ENCODE peak calls at places on chromosomes 5 and 9, in four cellular contexts. D is upper lobe of right lung, X is psoas muscle, Z is AG09309. S is an unnamed sample.

GRCh38 chr9:129343697-129344375 is 165.8 kb upstream of the IER5L start:
- DNase-seq in D (peak), X (peak), Z (no peak), S (no peak)

GRCh38 chr9:94100152-94100879 is 16.1 kb downstream of the PTPDC1 start:
- DNase-seq in D (no peak), X (no peak), Z (no peak), S (no peak)

GRCh38 chr9:9112001-9112725 is 1312.6 kb upstream of the DMAC1 start:
- DNase-seq in D (no peak), X (no peak), Z (no peak), S (no peak)

GRCh38 chr5:150514708-150515211 is 6.8 kb downstream of the NDST1 start:
- DNase-seq in D (no peak), X (peak), Z (no peak), S (no peak)

GRCh38 chr9:109349431-109349846 is 28.6 kb upstream of the EPB41L4B start:
- DNase-seq in D (no peak), X (no peak), Z (peak), S (peak)

GRCh38 chr5:39608024-39608423 is 183.2 kb upstream of the DAB2 start:
- DNase-seq in D (no peak), X (no peak), Z (no peak), S (no peak)

GRCh38 chr5:179568731-179569130 is 18.4 kb downstream of the RUFY1 start:
- DNase-seq in D (no peak), X (no peak), Z (no peak), S (no peak)

GRCh38 chr5:124825250-124825982 is 79.0 kb upstream of the ZNF608 start:
- DNase-seq in D (no peak), X (no peak), Z (no peak), S (no peak)

GRCh38 chr5:176463113-176463764 is 15.1 kb downstream of the FAF2 start:
- DNase-seq in D (no peak), X (no peak), Z (no peak), S (no peak)

DNA sequence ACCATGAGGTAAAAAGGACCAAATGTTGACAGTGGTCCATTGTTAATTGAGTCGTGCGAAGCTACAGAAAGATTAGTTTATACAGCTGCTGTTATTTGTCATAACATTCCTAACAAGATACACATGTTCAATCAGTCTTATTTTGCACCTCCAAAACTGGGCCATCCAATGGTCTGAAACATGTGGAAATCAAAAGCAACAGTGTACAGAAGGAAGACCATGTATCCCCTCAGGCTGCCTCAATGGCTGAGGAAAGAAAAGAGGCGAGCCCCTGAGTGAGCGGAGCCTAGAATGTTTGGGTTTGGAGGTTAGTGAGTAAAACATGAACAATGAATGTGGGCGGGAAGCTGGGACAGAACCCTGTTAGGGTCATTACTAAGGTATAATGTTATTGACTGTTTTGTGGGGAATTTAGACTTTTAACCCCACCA is 35.6 kb downstream of the NFIB start:
- DNase-seq in D (no peak), X (no peak), Z (no peak), S (no peak)
- H3K4me3 ChIP-seq in D (no peak), X (no peak), Z (no peak), S (no peak)

DNA sequence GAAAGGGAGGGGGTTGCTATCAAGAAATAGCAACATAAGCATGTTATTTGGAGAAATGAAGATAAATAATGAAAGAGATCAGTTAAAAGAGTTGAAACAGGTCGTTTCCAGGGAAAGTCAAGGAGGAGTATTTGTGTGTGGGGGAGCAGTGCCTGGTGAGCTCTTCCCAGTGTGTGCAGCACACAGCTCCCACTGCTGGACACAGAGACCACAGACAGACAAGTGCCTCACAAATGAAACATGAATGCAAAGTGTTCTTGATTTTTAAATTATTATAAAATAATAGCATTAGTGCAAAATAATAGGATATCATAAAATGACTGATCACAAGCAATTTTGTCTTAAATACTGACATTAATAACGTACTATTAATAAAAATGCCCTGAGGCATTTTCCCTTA is 40.8 kb downstream of the LIFR start:
- DNase-seq in D (no peak), X (no peak), Z (no peak), S (no peak)
- TF ChIP-seq CTCF in D (peak), X (peak), Z (peak), S (peak)

GRCh38 chr5:128021411-128021810 is 62.2 kb upstream of the SLC12A2 start:
- DNase-seq in D (no peak), X (no peak), Z (no peak), S (no peak)
- H3K4me3 ChIP-seq in D (no peak), X (no peak), Z (no peak), S (no peak)

DNA sequence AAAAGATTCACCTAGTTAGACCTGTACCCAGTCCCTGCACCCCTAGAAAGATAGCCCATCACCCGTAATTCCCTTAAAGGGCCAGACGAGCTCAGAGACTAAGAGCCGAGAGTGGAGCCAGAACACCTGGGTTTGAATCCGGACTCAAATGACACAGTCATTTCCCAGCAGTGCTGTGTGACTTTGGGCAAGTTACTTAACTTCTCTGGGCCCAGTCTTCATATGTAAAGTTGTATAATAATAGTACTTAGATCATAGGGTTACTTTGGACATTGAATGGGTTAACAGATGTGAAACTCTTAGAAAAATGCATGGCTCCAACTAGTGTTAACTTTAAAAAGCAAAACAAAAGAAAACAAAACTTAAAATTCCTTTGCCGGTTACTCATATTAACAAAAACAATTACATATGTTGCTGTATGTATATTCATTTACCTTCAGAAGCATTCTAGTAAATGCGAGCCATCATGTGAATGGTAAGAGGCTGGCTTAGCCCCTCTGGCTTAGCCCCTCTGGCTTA is 40.4 kb upstream of the RASGRF2 start:
- DNase-seq in D (no peak), X (no peak), Z (no peak), S (no peak)
- TF ChIP-seq CTCF in D (no peak), X (no peak), Z (no peak), S (no peak)

GRCh38 chr9:31347082-31347617 is 1037.3 kb upstream of the ACO1 start:
- DNase-seq in D (no peak), X (no peak), Z (no peak), S (no peak)
- H3K4me3 ChIP-seq in D (peak), X (peak), Z (no peak), S (no peak)